ENCODE peak calls at places on chromosome 1, in six cellular contexts. One of them, this sample, is unnamed.

GRCh38 chr1:168811213-168811612 is 82.2 kb upstream of the DPT start:
- DNase-seq in CD8-positive, alpha-beta memory T cell: no peak
- DNase-seq in right atrium auricular region: no peak
- DNase-seq in aorta: no peak
- DNase-seq in heart left ventricle: no peak
- DNase-seq in neuronal stem cell: no peak
- DNase-seq in this sample: no peak

GRCh38 chr1:26666855-26667254 is 29.0 kb upstream of the ARID1A start:
- DNase-seq in neuronal stem cell: no peak
- DNase-seq in CD8-positive, alpha-beta memory T cell: no peak
- DNase-seq in heart left ventricle: no peak
- DNase-seq in right atrium auricular region: no peak
- DNase-seq in aorta: no peak
- DNase-seq in this sample: no peak

GRCh38 chr1:226962421-226963391 is 22.6 kb downstream of the COQ8A start:
- DNase-seq in aorta: peak
- DNase-seq in neuronal stem cell: no peak
- DNase-seq in heart left ventricle: no peak
- DNase-seq in CD8-positive, alpha-beta memory T cell: no peak
- DNase-seq in right atrium auricular region: no peak
- DNase-seq in this sample: no peak

GRCh38 chr1:121586369-121587229 is 401.8 kb downstream of the SRGAP2C start:
- DNase-seq in right atrium auricular region: no peak
- DNase-seq in aorta: no peak
- DNase-seq in neuronal stem cell: no peak
- DNase-seq in heart left ventricle: no peak
- DNase-seq in CD8-positive, alpha-beta memory T cell: no peak
- DNase-seq in this sample: no peak

GRCh38 chr1:40782371-40782956 is 1.1 kb upstream of the KCNQ4 start:
- DNase-seq in CD8-positive, alpha-beta memory T cell: peak
- DNase-seq in right atrium auricular region: no peak
- DNase-seq in neuronal stem cell: no peak
- DNase-seq in heart left ventricle: peak
- DNase-seq in aorta: peak
- DNase-seq in this sample: no peak

GRCh38 chr1:205423248-205423647 is 1.4 kb upstream of the LEMD1 start:
- DNase-seq in aorta: no peak
- DNase-seq in neuronal stem cell: no peak
- DNase-seq in right atrium auricular region: no peak
- DNase-seq in CD8-positive, alpha-beta memory T cell: no peak
- DNase-seq in heart left ventricle: no peak
- DNase-seq in this sample: no peak

GRCh38 chr1:227777646-227778045 is 37.8 kb upstream of the PRSS38 start:
- DNase-seq in CD8-positive, alpha-beta memory T cell: no peak
- DNase-seq in neuronal stem cell: no peak
- DNase-seq in right atrium auricular region: no peak
- DNase-seq in heart left ventricle: no peak
- DNase-seq in aorta: no peak
- DNase-seq in this sample: no peak

GRCh38 chr1:171460018-171460585 is 25.2 kb upstream of the PRRC2C start:
- DNase-seq in CD8-positive, alpha-beta memory T cell: no peak
- DNase-seq in aorta: no peak
- DNase-seq in neuronal stem cell: no peak
- DNase-seq in right atrium auricular region: no peak
- DNase-seq in heart left ventricle: no peak
- DNase-seq in this sample: no peak

GRCh38 chr1:1080122-1080753 is 6.1 kb upstream of the RNF223 start:
- DNase-seq in aorta: peak
- DNase-seq in neuronal stem cell: peak
- DNase-seq in heart left ventricle: peak
- DNase-seq in right atrium auricular region: no peak
- DNase-seq in CD8-positive, alpha-beta memory T cell: no peak
- DNase-seq in this sample: peak

GRCh38 chr1:20266141-20266540 is 24.5 kb upstream of the VWA5B1 start:
- DNase-seq in CD8-positive, alpha-beta memory T cell: no peak
- DNase-seq in neuronal stem cell: no peak
- DNase-seq in heart left ventricle: no peak
- DNase-seq in aorta: no peak
- DNase-seq in right atrium auricular region: no peak
- DNase-seq in this sample: no peak

GRCh38 chr1:34478460-34479076 is 276.3 kb upstream of the GJB5 start:
- DNase-seq in heart left ventricle: no peak
- DNase-seq in CD8-positive, alpha-beta memory T cell: no peak
- DNase-seq in aorta: no peak
- DNase-seq in neuronal stem cell: no peak
- DNase-seq in right atrium auricular region: no peak
- DNase-seq in this sample: no peak

GRCh38 chr1:8154621-8155052 is 128.5 kb upstream of the ERRFI1 start:
- DNase-seq in right atrium auricular region: no peak
- DNase-seq in CD8-positive, alpha-beta memory T cell: no peak
- DNase-seq in heart left ventricle: no peak
- DNase-seq in neuronal stem cell: peak
- DNase-seq in aorta: peak
- DNase-seq in this sample: peak

GRCh38 chr1:25872708-25873107 is 2.8 kb downstream of the PAQR7 start:
- DNase-seq in CD8-positive, alpha-beta memory T cell: no peak
- DNase-seq in neuronal stem cell: no peak
- DNase-seq in aorta: no peak
- DNase-seq in right atrium auricular region: no peak
- DNase-seq in heart left ventricle: no peak
- DNase-seq in this sample: no peak

GRCh38 chr1:80987106-80987505 is 813.6 kb upstream of the ADGRL2 start:
- DNase-seq in right atrium auricular region: no peak
- DNase-seq in CD8-positive, alpha-beta memory T cell: no peak
- DNase-seq in aorta: no peak
- DNase-seq in neuronal stem cell: no peak
- DNase-seq in heart left ventricle: no peak
- DNase-seq in this sample: no peak

GRCh38 chr1:155932487-155932886 is 1.7 kb downstream of the KHDC4 start:
- DNase-seq in heart left ventricle: no peak
- DNase-seq in right atrium auricular region: no peak
- DNase-seq in neuronal stem cell: no peak
- DNase-seq in CD8-positive, alpha-beta memory T cell: no peak
- DNase-seq in aorta: no peak
- DNase-seq in this sample: no peak

GRCh38 chr1:150006881-150007401 is 3.6 kb downstream of the OTUD7B start:
- DNase-seq in heart left ventricle: no peak
- DNase-seq in CD8-positive, alpha-beta memory T cell: no peak
- DNase-seq in neuronal stem cell: no peak
- DNase-seq in right atrium auricular region: no peak
- DNase-seq in aorta: no peak
- DNase-seq in this sample: no peak

GRCh38 chr1:197967066-197967465 is 49.9 kb downstream of the LHX9 start:
- DNase-seq in right atrium auricular region: no peak
- DNase-seq in aorta: no peak
- DNase-seq in heart left ventricle: no peak
- DNase-seq in neuronal stem cell: no peak
- DNase-seq in CD8-positive, alpha-beta memory T cell: no peak
- DNase-seq in this sample: no peak

GRCh38 chr1:184929711-184930202 is 44.6 kb downstream of the NIBAN1 start:
- DNase-seq in CD8-positive, alpha-beta memory T cell: no peak
- DNase-seq in right atrium auricular region: no peak
- DNase-seq in aorta: no peak
- DNase-seq in neuronal stem cell: no peak
- DNase-seq in heart left ventricle: no peak
- DNase-seq in this sample: no peak

GRCh38 chr1:54604572-54605370 is 18.6 kb downstream of the FAM151A start:
- DNase-seq in neuronal stem cell: no peak
- DNase-seq in aorta: no peak
- DNase-seq in right atrium auricular region: no peak
- DNase-seq in CD8-positive, alpha-beta memory T cell: no peak
- DNase-seq in heart left ventricle: no peak
- DNase-seq in this sample: no peak

GRCh38 chr1:32201011-32201855 is 838 bp downstream of the CCDC28B start:
- DNase-seq in neuronal stem cell: no peak
- DNase-seq in right atrium auricular region: peak
- DNase-seq in CD8-positive, alpha-beta memory T cell: peak
- DNase-seq in heart left ventricle: peak
- DNase-seq in aorta: peak
- DNase-seq in this sample: peak

DNA sequence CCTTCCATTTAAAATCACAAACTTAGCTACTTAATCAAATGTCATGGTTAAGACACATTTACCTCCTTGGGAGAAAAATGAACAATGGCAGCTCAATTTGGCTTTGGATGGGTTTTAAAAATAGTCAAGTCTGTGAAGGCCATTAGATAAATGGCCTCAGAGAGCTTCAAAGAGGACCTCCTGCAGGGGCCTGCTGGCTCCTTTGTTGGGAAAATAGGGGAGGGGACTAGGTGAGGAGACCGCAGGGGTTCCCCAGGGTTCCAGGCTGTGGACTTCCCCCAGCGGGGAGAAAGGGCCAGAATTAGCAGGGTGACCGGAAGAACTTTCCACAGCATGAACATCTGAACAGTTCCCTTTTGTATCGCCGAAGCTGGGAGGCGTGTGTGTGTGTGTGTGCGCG is 3.4 kb upstream of the AJAP1 start:
- DNase-seq in neuronal stem cell: no peak
- DNase-seq in aorta: peak
- DNase-seq in CD8-positive, alpha-beta memory T cell: no peak
- DNase-seq in heart left ventricle: no peak
- DNase-seq in right atrium auricular region: no peak
- DNase-seq in this sample: no peak
- H3K4me3 ChIP-seq in neuronal stem cell: no peak
- H3K4me3 ChIP-seq in aorta: no peak
- H3K4me3 ChIP-seq in CD8-positive, alpha-beta memory T cell: no peak
- H3K4me3 ChIP-seq in heart left ventricle: no peak
- H3K4me3 ChIP-seq in right atrium auricular region: no peak
- H3K4me3 ChIP-seq in this sample: no peak

DNA sequence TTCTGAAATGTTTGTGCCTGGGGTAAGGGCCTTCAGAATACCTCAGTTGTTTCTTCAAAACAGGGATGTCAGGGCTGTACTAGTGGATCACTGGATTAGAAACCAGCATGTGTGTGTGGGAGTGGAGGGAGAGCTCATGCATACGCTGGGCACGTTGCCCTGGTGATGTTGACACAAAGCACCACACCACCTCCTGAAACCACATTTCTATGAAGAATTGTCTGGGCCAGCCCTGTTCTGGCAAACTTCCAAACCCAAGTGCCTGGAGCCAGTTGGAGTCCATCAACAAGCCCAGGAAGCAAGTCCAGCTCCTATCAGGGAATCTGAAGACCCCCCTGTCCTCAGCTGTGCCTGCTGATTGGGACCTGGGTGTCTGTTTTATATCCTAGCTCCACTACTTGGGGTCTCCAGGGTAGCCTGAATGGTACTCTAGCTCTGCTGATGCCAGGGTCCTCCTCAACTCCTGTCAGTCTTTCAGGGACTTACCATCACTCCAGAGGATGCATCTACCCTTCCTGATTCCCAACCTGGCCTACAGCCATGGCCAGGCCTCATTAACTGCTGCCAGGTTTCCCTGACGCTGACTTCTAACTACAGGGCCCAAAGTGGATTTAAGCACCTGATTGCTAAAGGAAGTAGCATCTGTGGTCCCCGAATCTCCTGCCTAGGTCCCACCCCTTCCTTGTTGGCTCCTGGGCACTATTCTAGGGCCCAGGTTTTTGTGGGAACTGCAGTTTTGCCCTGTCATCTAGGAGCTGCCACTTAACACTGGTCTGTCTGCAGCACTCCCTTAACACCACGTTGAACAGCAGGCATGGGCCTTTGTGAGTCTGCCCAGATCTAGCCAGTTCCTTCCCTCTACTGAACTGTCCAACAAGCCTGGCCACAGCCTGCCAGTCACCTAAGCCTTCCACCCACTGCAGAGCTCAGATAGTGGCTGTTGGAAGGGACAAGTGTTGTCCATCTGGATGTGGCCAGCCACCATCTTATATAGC is 45.5 kb downstream of the LPAR3 start:
- DNase-seq in right atrium auricular region: peak
- DNase-seq in neuronal stem cell: no peak
- DNase-seq in aorta: peak
- DNase-seq in heart left ventricle: peak
- DNase-seq in CD8-positive, alpha-beta memory T cell: peak
- DNase-seq in this sample: peak
- H3K27ac ChIP-seq in right atrium auricular region: peak
- H3K27ac ChIP-seq in neuronal stem cell: no peak
- H3K27ac ChIP-seq in aorta: no peak
- H3K27ac ChIP-seq in heart left ventricle: no peak
- H3K27ac ChIP-seq in CD8-positive, alpha-beta memory T cell: no peak
- H3K27ac ChIP-seq in this sample: peak

GRCh38 chr1:36754366-36754765 is 271.7 kb upstream of the CSF3R start:
- DNase-seq in neuronal stem cell: no peak
- DNase-seq in heart left ventricle: no peak
- DNase-seq in right atrium auricular region: no peak
- DNase-seq in CD8-positive, alpha-beta memory T cell: no peak
- DNase-seq in aorta: peak
- DNase-seq in this sample: no peak

GRCh38 chr1:36752431-36752830 is 269.7 kb upstream of the CSF3R start:
- DNase-seq in right atrium auricular region: no peak
- DNase-seq in CD8-positive, alpha-beta memory T cell: no peak
- DNase-seq in neuronal stem cell: no peak
- DNase-seq in heart left ventricle: no peak
- DNase-seq in aorta: peak
- DNase-seq in this sample: no peak

GRCh38 chr1:36753451-36753850 is 270.7 kb upstream of the CSF3R start:
- DNase-seq in heart left ventricle: no peak
- DNase-seq in aorta: peak
- DNase-seq in CD8-positive, alpha-beta memory T cell: no peak
- DNase-seq in neuronal stem cell: no peak
- DNase-seq in right atrium auricular region: no peak
- DNase-seq in this sample: no peak

GRCh38 chr1:36752891-36753361 is 270.2 kb upstream of the CSF3R start:
- DNase-seq in heart left ventricle: no peak
- DNase-seq in CD8-positive, alpha-beta memory T cell: no peak
- DNase-seq in neuronal stem cell: no peak
- DNase-seq in right atrium auricular region: no peak
- DNase-seq in aorta: peak
- DNase-seq in this sample: no peak

GRCh38 chr1:36755313-36756230 is 272.9 kb upstream of the CSF3R start:
- DNase-seq in CD8-positive, alpha-beta memory T cell: no peak
- DNase-seq in neuronal stem cell: no peak
- DNase-seq in aorta: peak
- DNase-seq in right atrium auricular region: no peak
- DNase-seq in heart left ventricle: no peak
- DNase-seq in this sample: no peak
- H3K4me3 ChIP-seq in CD8-positive, alpha-beta memory T cell: no peak
- H3K4me3 ChIP-seq in neuronal stem cell: no peak
- H3K4me3 ChIP-seq in aorta: no peak
- H3K4me3 ChIP-seq in right atrium auricular region: no peak
- H3K4me3 ChIP-seq in heart left ventricle: no peak
- H3K4me3 ChIP-seq in this sample: no peak

GRCh38 chr1:220732137-220732536 is 16.0 kb upstream of the MTARC2 start:
- DNase-seq in heart left ventricle: no peak
- DNase-seq in CD8-positive, alpha-beta memory T cell: no peak
- DNase-seq in aorta: no peak
- DNase-seq in neuronal stem cell: no peak
- DNase-seq in right atrium auricular region: no peak
- DNase-seq in this sample: no peak

GRCh38 chr1:220734571-220735326 is 13.4 kb upstream of the MTARC2 start:
- DNase-seq in neuronal stem cell: no peak
- DNase-seq in heart left ventricle: no peak
- DNase-seq in CD8-positive, alpha-beta memory T cell: no peak
- DNase-seq in right atrium auricular region: no peak
- DNase-seq in aorta: no peak
- DNase-seq in this sample: no peak

GRCh38 chr1:220727523-220727922 is 20.6 kb upstream of the MTARC2 start:
- DNase-seq in right atrium auricular region: no peak
- DNase-seq in aorta: no peak
- DNase-seq in heart left ventricle: no peak
- DNase-seq in CD8-positive, alpha-beta memory T cell: no peak
- DNase-seq in neuronal stem cell: no peak
- DNase-seq in this sample: no peak

GRCh38 chr1:220732621-220733020 is 15.5 kb upstream of the MTARC2 start:
- DNase-seq in aorta: no peak
- DNase-seq in heart left ventricle: no peak
- DNase-seq in right atrium auricular region: no peak
- DNase-seq in neuronal stem cell: no peak
- DNase-seq in CD8-positive, alpha-beta memory T cell: no peak
- DNase-seq in this sample: no peak

GRCh38 chr1:220733090-220733569 is 15.0 kb upstream of the MTARC2 start:
- DNase-seq in heart left ventricle: peak
- DNase-seq in right atrium auricular region: peak
- DNase-seq in neuronal stem cell: peak
- DNase-seq in CD8-positive, alpha-beta memory T cell: peak
- DNase-seq in aorta: peak
- DNase-seq in this sample: peak
- H3K27ac ChIP-seq in heart left ventricle: peak
- H3K27ac ChIP-seq in right atrium auricular region: peak
- H3K27ac ChIP-seq in neuronal stem cell: no peak
- H3K27ac ChIP-seq in CD8-positive, alpha-beta memory T cell: no peak
- H3K27ac ChIP-seq in aorta: no peak
- H3K27ac ChIP-seq in this sample: peak

This sample was measured in testis.